ENCODE peak calls at places on chromosomes 6 and 20, in eight cellular contexts. One of them, this sample, is unnamed.

GRCh38 chr6:22765015-22765414 is 195.6 kb downstream of the HDGFL1 start:
- DNase-seq in EL: peak
- DNase-seq in Right ventricle myocardium inferior: no peak
- DNase-seq in hypothalamus: no peak
- DNase-seq in OCI-M1: no peak
- DNase-seq in WTC11: no peak
- DNase-seq in GM12878: no peak
- DNase-seq in naive thymus-derived CD8-positive, alpha-beta T cell: no peak
- DNase-seq in this sample: no peak

GRCh38 chr6:140289186-140289585 is 914.7 kb upstream of the CITED2 start:
- DNase-seq in EL: no peak
- DNase-seq in Right ventricle myocardium inferior: no peak
- DNase-seq in hypothalamus: no peak
- DNase-seq in OCI-M1: no peak
- DNase-seq in WTC11: no peak
- DNase-seq in GM12878: no peak
- DNase-seq in naive thymus-derived CD8-positive, alpha-beta T cell: no peak
- DNase-seq in this sample: no peak

GRCh38 chr20:23108871-23109270 is 22.7 kb upstream of the CD93 start:
- DNase-seq in EL: no peak
- DNase-seq in Right ventricle myocardium inferior: no peak
- DNase-seq in hypothalamus: no peak
- DNase-seq in OCI-M1: no peak
- DNase-seq in WTC11: no peak
- DNase-seq in GM12878: no peak
- DNase-seq in naive thymus-derived CD8-positive, alpha-beta T cell: no peak
- DNase-seq in this sample: no peak

GRCh38 chr6:52390361-52390727 is 28.4 kb downstream of the PAQR8 start:
- DNase-seq in EL: peak
- DNase-seq in Right ventricle myocardium inferior: no peak
- DNase-seq in hypothalamus: no peak
- DNase-seq in OCI-M1: peak
- DNase-seq in WTC11: no peak
- DNase-seq in GM12878: peak
- DNase-seq in naive thymus-derived CD8-positive, alpha-beta T cell: peak
- DNase-seq in this sample: no peak

GRCh38 chr20:8454137-8454712 is 322.2 kb downstream of the PLCB1 start:
- DNase-seq in EL: peak
- DNase-seq in Right ventricle myocardium inferior: no peak
- DNase-seq in hypothalamus: no peak
- DNase-seq in OCI-M1: peak
- DNase-seq in WTC11: no peak
- DNase-seq in GM12878: peak
- DNase-seq in naive thymus-derived CD8-positive, alpha-beta T cell: no peak
- DNase-seq in this sample: no peak

GRCh38 chr6:133568970-133569889 is 319.7 kb upstream of the TCF21 start:
- DNase-seq in EL: peak
- DNase-seq in Right ventricle myocardium inferior: no peak
- DNase-seq in hypothalamus: no peak
- DNase-seq in OCI-M1: peak
- DNase-seq in WTC11: peak
- DNase-seq in GM12878: no peak
- DNase-seq in naive thymus-derived CD8-positive, alpha-beta T cell: no peak
- DNase-seq in this sample: peak

GRCh38 chr6:167711784-167712183 is 114.9 kb upstream of the AFDN start:
- DNase-seq in EL: no peak
- DNase-seq in Right ventricle myocardium inferior: no peak
- DNase-seq in hypothalamus: no peak
- DNase-seq in OCI-M1: no peak
- DNase-seq in WTC11: no peak
- DNase-seq in GM12878: no peak
- DNase-seq in naive thymus-derived CD8-positive, alpha-beta T cell: no peak
- DNase-seq in this sample: no peak

GRCh38 chr20:52974155-52974554 is 2.0 kb downstream of the TSHZ2 start:
- DNase-seq in EL: no peak
- DNase-seq in Right ventricle myocardium inferior: no peak
- DNase-seq in hypothalamus: no peak
- DNase-seq in OCI-M1: no peak
- DNase-seq in WTC11: no peak
- DNase-seq in GM12878: peak
- DNase-seq in naive thymus-derived CD8-positive, alpha-beta T cell: no peak
- DNase-seq in this sample: no peak

GRCh38 chr6:72418495-72418894 is 203.4 kb upstream of the KCNQ5 start:
- DNase-seq in EL: peak
- DNase-seq in Right ventricle myocardium inferior: no peak
- DNase-seq in hypothalamus: no peak
- DNase-seq in OCI-M1: no peak
- DNase-seq in WTC11: no peak
- DNase-seq in GM12878: no peak
- DNase-seq in naive thymus-derived CD8-positive, alpha-beta T cell: no peak
- DNase-seq in this sample: no peak

GRCh38 chr6:79719248-79719975 is 88.3 kb downstream of the SH3BGRL2 start:
- DNase-seq in EL: peak
- DNase-seq in Right ventricle myocardium inferior: no peak
- DNase-seq in hypothalamus: no peak
- DNase-seq in OCI-M1: no peak
- DNase-seq in WTC11: no peak
- DNase-seq in GM12878: no peak
- DNase-seq in naive thymus-derived CD8-positive, alpha-beta T cell: no peak
- DNase-seq in this sample: no peak

GRCh38 chr20:13255356-13255755 is 34.3 kb downstream of the ISM1 start:
- DNase-seq in EL: no peak
- DNase-seq in Right ventricle myocardium inferior: no peak
- DNase-seq in hypothalamus: no peak
- DNase-seq in OCI-M1: no peak
- DNase-seq in WTC11: no peak
- DNase-seq in GM12878: no peak
- DNase-seq in naive thymus-derived CD8-positive, alpha-beta T cell: no peak
- DNase-seq in this sample: no peak

GRCh38 chr20:58039569-58040092 is 188.8 kb downstream of the ANKRD60 start:
- DNase-seq in EL: no peak
- DNase-seq in Right ventricle myocardium inferior: no peak
- DNase-seq in hypothalamus: no peak
- DNase-seq in OCI-M1: no peak
- DNase-seq in WTC11: no peak
- DNase-seq in GM12878: no peak
- DNase-seq in naive thymus-derived CD8-positive, alpha-beta T cell: no peak
- DNase-seq in this sample: no peak

GRCh38 chr20:40683221-40683893 is 5.7 kb downstream of the MAFB start:
- DNase-seq in EL: no peak
- DNase-seq in Right ventricle myocardium inferior: peak
- DNase-seq in hypothalamus: no peak
- DNase-seq in OCI-M1: no peak
- DNase-seq in WTC11: peak
- DNase-seq in GM12878: no peak
- DNase-seq in naive thymus-derived CD8-positive, alpha-beta T cell: no peak
- DNase-seq in this sample: no peak

GRCh38 chr20:46237736-46238135 is 70.6 kb downstream of the CDH22 start:
- DNase-seq in EL: no peak
- DNase-seq in Right ventricle myocardium inferior: no peak
- DNase-seq in hypothalamus: no peak
- DNase-seq in OCI-M1: no peak
- DNase-seq in WTC11: no peak
- DNase-seq in GM12878: no peak
- DNase-seq in naive thymus-derived CD8-positive, alpha-beta T cell: no peak
- DNase-seq in this sample: no peak

GRCh38 chr6:160139420-160139851 is 17.8 kb downstream of the SLC22A1 start:
- DNase-seq in EL: peak
- DNase-seq in Right ventricle myocardium inferior: no peak
- DNase-seq in hypothalamus: no peak
- DNase-seq in OCI-M1: no peak
- DNase-seq in WTC11: no peak
- DNase-seq in GM12878: no peak
- DNase-seq in naive thymus-derived CD8-positive, alpha-beta T cell: no peak
- DNase-seq in this sample: no peak

GRCh38 chr6:123323419-123324329 is 313.1 kb downstream of the TRDN start:
- DNase-seq in EL: no peak
- DNase-seq in Right ventricle myocardium inferior: no peak
- DNase-seq in hypothalamus: no peak
- DNase-seq in OCI-M1: no peak
- DNase-seq in WTC11: no peak
- DNase-seq in GM12878: no peak
- DNase-seq in naive thymus-derived CD8-positive, alpha-beta T cell: no peak
- DNase-seq in this sample: no peak

GRCh38 chr6:150266963-150267685 is 101.7 kb upstream of the IYD start:
- DNase-seq in EL: peak
- DNase-seq in Right ventricle myocardium inferior: no peak
- DNase-seq in hypothalamus: no peak
- DNase-seq in OCI-M1: no peak
- DNase-seq in WTC11: no peak
- DNase-seq in GM12878: no peak
- DNase-seq in naive thymus-derived CD8-positive, alpha-beta T cell: no peak
- DNase-seq in this sample: no peak

GRCh38 chr20:50391444-50392137 is 118.6 kb upstream of the PTPN1 start:
- DNase-seq in EL: no peak
- DNase-seq in Right ventricle myocardium inferior: no peak
- DNase-seq in hypothalamus: no peak
- DNase-seq in OCI-M1: no peak
- DNase-seq in WTC11: no peak
- DNase-seq in GM12878: no peak
- DNase-seq in naive thymus-derived CD8-positive, alpha-beta T cell: no peak
- DNase-seq in this sample: no peak

GRCh38 chr20:53495357-53495756 is 98.3 kb downstream of the ZNF217 start:
- DNase-seq in EL: no peak
- DNase-seq in Right ventricle myocardium inferior: no peak
- DNase-seq in hypothalamus: no peak
- DNase-seq in OCI-M1: no peak
- DNase-seq in WTC11: no peak
- DNase-seq in GM12878: no peak
- DNase-seq in naive thymus-derived CD8-positive, alpha-beta T cell: no peak
- DNase-seq in this sample: no peak

GRCh38 chr6:3119040-3119723 is 671 bp downstream of the BPHL start:
- DNase-seq in EL: peak
- DNase-seq in Right ventricle myocardium inferior: no peak
- DNase-seq in hypothalamus: no peak
- DNase-seq in OCI-M1: peak
- DNase-seq in WTC11: no peak
- DNase-seq in GM12878: no peak
- DNase-seq in naive thymus-derived CD8-positive, alpha-beta T cell: no peak
- DNase-seq in this sample: no peak

GRCh38 chr20:36145877-36146707 is 8.4 kb upstream of the EPB41L1 start:
- DNase-seq in EL: no peak
- DNase-seq in Right ventricle myocardium inferior: peak
- DNase-seq in hypothalamus: no peak
- DNase-seq in OCI-M1: no peak
- DNase-seq in WTC11: no peak
- DNase-seq in GM12878: no peak
- DNase-seq in naive thymus-derived CD8-positive, alpha-beta T cell: no peak
- DNase-seq in this sample: no peak

GRCh38 chr6:6690144-6690483 is 101.6 kb downstream of the LY86 start:
- DNase-seq in EL: no peak
- DNase-seq in Right ventricle myocardium inferior: no peak
- DNase-seq in hypothalamus: no peak
- DNase-seq in OCI-M1: no peak
- DNase-seq in WTC11: no peak
- DNase-seq in GM12878: no peak
- DNase-seq in naive thymus-derived CD8-positive, alpha-beta T cell: no peak
- DNase-seq in this sample: no peak

GRCh38 chr6:160254467-160255312 is 3.9 kb downstream of the SLC22A2 start:
- DNase-seq in EL: no peak
- DNase-seq in Right ventricle myocardium inferior: no peak
- DNase-seq in hypothalamus: no peak
- DNase-seq in OCI-M1: no peak
- DNase-seq in WTC11: no peak
- DNase-seq in GM12878: no peak
- DNase-seq in naive thymus-derived CD8-positive, alpha-beta T cell: no peak
- DNase-seq in this sample: no peak

GRCh38 chr6:143060354-143060805 is 309 bp upstream of the AIG1 start:
- DNase-seq in EL: peak
- DNase-seq in Right ventricle myocardium inferior: peak
- DNase-seq in hypothalamus: peak
- DNase-seq in OCI-M1: peak
- DNase-seq in WTC11: peak
- DNase-seq in GM12878: peak
- DNase-seq in naive thymus-derived CD8-positive, alpha-beta T cell: peak
- DNase-seq in this sample: no peak

GRCh38 chr6:43250992-43251373 is 7.7 kb downstream of the TTBK1 start:
- DNase-seq in EL: no peak
- DNase-seq in Right ventricle myocardium inferior: no peak
- DNase-seq in hypothalamus: no peak
- DNase-seq in OCI-M1: no peak
- DNase-seq in WTC11: no peak
- DNase-seq in GM12878: no peak
- DNase-seq in naive thymus-derived CD8-positive, alpha-beta T cell: no peak
- DNase-seq in this sample: no peak

GRCh38 chr6:32081168-32081624 is 27.9 kb downstream of the TNXB start:
- DNase-seq in EL: peak
- DNase-seq in Right ventricle myocardium inferior: peak
- DNase-seq in hypothalamus: no peak
- DNase-seq in OCI-M1: peak
- DNase-seq in WTC11: no peak
- DNase-seq in GM12878: no peak
- DNase-seq in naive thymus-derived CD8-positive, alpha-beta T cell: no peak
- DNase-seq in this sample: no peak

GRCh38 chr20:37518606-37519507 is 2.2 kb upstream of the NNAT start:
- DNase-seq in EL: no peak
- DNase-seq in Right ventricle myocardium inferior: peak
- DNase-seq in hypothalamus: no peak
- DNase-seq in OCI-M1: no peak
- DNase-seq in WTC11: no peak
- DNase-seq in GM12878: no peak
- DNase-seq in naive thymus-derived CD8-positive, alpha-beta T cell: no peak
- DNase-seq in this sample: no peak

GRCh38 chr20:13772529-13772928 is 12.2 kb downstream of the ESF1 start:
- DNase-seq in EL: no peak
- DNase-seq in Right ventricle myocardium inferior: no peak
- DNase-seq in hypothalamus: no peak
- DNase-seq in OCI-M1: no peak
- DNase-seq in WTC11: no peak
- DNase-seq in GM12878: no peak
- DNase-seq in naive thymus-derived CD8-positive, alpha-beta T cell: no peak
- DNase-seq in this sample: no peak

GRCh38 chr6:130980310-130981032 is 82.6 kb downstream of the EPB41L2 start:
- DNase-seq in EL: no peak
- DNase-seq in Right ventricle myocardium inferior: no peak
- DNase-seq in hypothalamus: no peak
- DNase-seq in OCI-M1: peak
- DNase-seq in WTC11: no peak
- DNase-seq in GM12878: no peak
- DNase-seq in naive thymus-derived CD8-positive, alpha-beta T cell: no peak
- DNase-seq in this sample: no peak

This sample was measured in NCI-H1048.